ENCODE peak calls at places on chromosomes 16 and 17, in seven cellular contexts. T is amniotic stem cell, F is activated T-cell treated with anti-CD3 and anti-CD28 coated beads for 1 hour, W is anterior cingulate cortex, R is GM03348, S is left ventricle myocardium inferior, V is stromal cell of bone marrow. K is an unnamed sample.

GRCh38 chr16:88195911-88196465 is 186.8 kb upstream of the ZNF469 start:
- DNase-seq in T (no peak), R (no peak), F (no peak), W (no peak), S (no peak), V (no peak), K (no peak)

GRCh38 chr16:47507701-47508100 is 46.6 kb downstream of the PHKB start:
- DNase-seq in V (no peak), R (no peak), T (no peak), F (no peak), S (no peak), W (no peak), K (no peak)

GRCh38 chr16:14074544-14074943 is 3.4 kb downstream of the MRTFB start:
- DNase-seq in V (no peak), S (no peak), R (no peak), W (no peak), T (no peak), F (no peak), K (no peak)

GRCh38 chr16:69471121-69471520 is 46.7 kb downstream of the CYB5B start:
- DNase-seq in T (no peak), W (no peak), R (no peak), F (no peak), V (no peak), S (no peak), K (no peak)

GRCh38 chr17:31548709-31549108 is 157.2 kb downstream of the RAB11FIP4 start:
- DNase-seq in W (no peak), F (no peak), T (no peak), S (no peak), R (no peak), V (no peak), K (no peak)

GRCh38 chr16:1981398-1981836 is at the start of gene NOXO1:
- DNase-seq in S (no peak), V (no peak), W (no peak), F (no peak), T (no peak), R (no peak), K (no peak)

GRCh38 chr16:27583634-27584033 is 33.7 kb downstream of the KATNIP start:
- DNase-seq in W (no peak), T (no peak), V (no peak), S (no peak), R (no peak), F (no peak), K (no peak)

GRCh38 chr17:57707892-57708291 is 37.2 kb downstream of the CCDC182 start:
- DNase-seq in W (no peak), T (no peak), V (no peak), R (peak; percentile 27), F (no peak), S (no peak), K (no peak)

GRCh38 chr16:30778549-30779244 is 8.3 kb downstream of the ZNF629 start:
- DNase-seq in F (no peak), T (no peak), S (no peak), V (no peak), W (no peak), R (no peak), K (no peak)

GRCh38 chr16:11398136-11398535 is 52.9 kb downstream of the RMI2 start:
- DNase-seq in W (no peak), T (no peak), V (no peak), F (no peak), S (no peak), R (no peak), K (no peak)

GRCh38 chr16:89742948-89743347 is 21.6 kb downstream of the ZNF276 start:
- DNase-seq in W (no peak), V (no peak), F (no peak), S (no peak), R (no peak), T (no peak), K (no peak)

K was measured in SK-MEL-5.